ENCODE peak calls at places on chromosomes 13 and 19, in six cellular contexts. G is NCI-H345; E is GM13977; V is Caki2; P is Kasumi-1; R is stimulated activated effector memory CD8-positive, alpha-beta T cell treated with anti-CD3 and anti-CD28 coated beads, Interleukin-12 subunit alpha, Interleukin-12 subunit beta, amount 100 ng/mL, for 72 hours. T is an unnamed sample.

GRCh38 chr19:17232258-17232657 is 6.2 kb downstream of the OCEL1 start:
- DNase-seq in P (no peak), E (no peak), V (no peak), R (no peak), G (no peak), T (no peak)

GRCh38 chr19:899363-900301 is 6.3 kb downstream of the RNU6-9 start:
- DNase-seq in G (no peak), E (no peak), V (no peak), P (no peak), R (no peak), T (no peak)

GRCh38 chr19:17579523-17580244 is 24.2 kb downstream of the COLGALT1 start:
- DNase-seq in G (no peak), R (peak), V (peak), P (peak), E (peak), T (peak)

GRCh38 chr13:80753951-80754350 is 413.0 kb upstream of the SPRY2 start:
- DNase-seq in G (no peak), V (no peak), R (no peak), P (no peak), E (no peak), T (no peak)

GRCh38 chr19:13154241-13154778 is 4.1 kb downstream of the IER2 start:
- DNase-seq in P (no peak), R (peak), E (peak), V (peak), G (no peak), T (peak)

GRCh38 chr13:35343417-35343816 is 133.1 kb downstream of the MAB21L1 start:
- DNase-seq in R (no peak), G (no peak), V (no peak), P (no peak), E (no peak), T (no peak)

GRCh38 chr13:29487466-29488454 is 107.7 kb downstream of the SLC7A1 start:
- DNase-seq in G (no peak), R (no peak), P (no peak), V (no peak), E (no peak), T (no peak)

GRCh38 chr13:112233716-112234115 is 142.4 kb upstream of the SPACA7 start:
- DNase-seq in G (no peak), E (no peak), R (no peak), V (no peak), P (no peak), T (no peak)

GRCh38 chr19:28569132-28570114 is 643.5 kb downstream of the UQCRFS1 start:
- DNase-seq in V (no peak), R (no peak), E (no peak), P (no peak), G (no peak), T (no peak)

GRCh38 chr13:114142640-114143490 is 10.4 kb upstream of the RASA3 start:
- DNase-seq in V (no peak), E (no peak), R (peak), G (peak), P (no peak), T (no peak)

T was measured in GM10248.